ENCODE peak calls at places on chromosomes 1 and 21, in six cellular contexts. C, B, I, L, S and R are unnamed samples.

GRCh38 chr1:169511339-169512028 is 25.7 kb upstream of the SLC19A2 start:
- DNase-seq in I (no peak), L (no peak), C (no peak), S (no peak), B (no peak), R (no peak)

GRCh38 chr1:187326554-187326953 is 497.8 kb downstream of the PLA2G4A start:
- DNase-seq in I (no peak), C (no peak), B (no peak), S (no peak), L (no peak), R (no peak)

GRCh38 chr1:55337801-55338447 is 122.8 kb upstream of the USP24 start:
- DNase-seq in S (no peak), I (peak; percentile 31), L (peak; percentile 25), C (no peak), B (no peak), R (no peak)

GRCh38 chr1:211537253-211537652 is 41.7 kb downstream of the SLC30A1 start:
- DNase-seq in S (no peak), I (no peak), B (no peak), L (no peak), C (no peak), R (no peak)

GRCh38 chr1:213369465-213369864 is 318.4 kb downstream of the RPS6KC1 start:
- DNase-seq in B (no peak), I (no peak), S (no peak), C (no peak), L (no peak), R (no peak)

GRCh38 chr1:231240531-231240882 is 505 bp upstream of the GNPAT start:
- DNase-seq in I (no peak), L (no peak), S (no peak), B (no peak), C (no peak), R (no peak)

GRCh38 chr1:244645890-244646289 is 7.0 kb upstream of the DESI2 start:
- DNase-seq in C (no peak), L (no peak), I (no peak), S (no peak), B (no peak), R (no peak)

GRCh38 chr1:119079881-119080280 is 60.6 kb downstream of the WARS2 start:
- DNase-seq in I (no peak), S (no peak), L (no peak), C (no peak), B (no peak), R (no peak)

GRCh38 chr1:187862506-187862905 is 1033.8 kb downstream of the PLA2G4A start:
- DNase-seq in L (no peak), B (no peak), I (no peak), C (no peak), S (no peak), R (no peak)

GRCh38 chr1:207579436-207579799 is 65.5 kb upstream of the CR1L start:
- DNase-seq in B (no peak), S (no peak), C (no peak), I (peak; percentile 75), L (peak; percentile 71), R (peak; percentile 3)

GRCh38 chr1:161738627-161739287 is 10.8 kb upstream of the DUSP12 start:
- DNase-seq in C (no peak), B (peak; percentile 31), I (peak; percentile 66), L (peak; percentile 45), S (peak; percentile 72), R (peak; percentile 29)

GRCh38 chr1:16367258-16367967 is 371 bp downstream of the SZRD1 start:
- DNase-seq in S (peak; percentile 96), L (peak; percentile 78), I (peak; percentile 92), C (peak; percentile 96), B (peak; percentile 90), R (peak; percentile 68)

GRCh38 chr1:37239225-37239740 is 205.0 kb upstream of the GRIK3 start:
- DNase-seq in S (no peak), I (no peak), L (no peak), C (peak; percentile 70), B (no peak), R (no peak)

GRCh38 chr1:160346953-160347352 is 3.8 kb downstream of the NCSTN start:
- DNase-seq in C (no peak), I (no peak), L (no peak), B (no peak), S (no peak), R (no peak)

GRCh38 chr1:43729816-43730463 is 22.6 kb downstream of the ST3GAL3 start:
- DNase-seq in B (no peak), S (no peak), L (no peak), I (no peak), C (no peak), R (no peak)

GRCh38 chr1:224116131-224116530 is 2.2 kb downstream of the FBXO28 start:
- DNase-seq in I (peak; percentile 82), S (no peak), L (peak; percentile 9), B (no peak), C (no peak), R (no peak)

GRCh38 chr1:29356663-29357062 is 120.3 kb downstream of the PTPRU start:
- DNase-seq in S (no peak), L (no peak), B (no peak), C (no peak), I (no peak), R (no peak)

GRCh38 chr1:18922319-18922726 is 20.0 kb upstream of the ALDH4A1 start:
- DNase-seq in I (no peak), C (peak; percentile 97), B (peak; percentile 83), S (peak; percentile 91), L (peak; percentile 19), R (no peak)

GRCh38 chr1:235430991-235431390 is 63.8 kb downstream of the TBCE start:
- DNase-seq in L (no peak), S (no peak), B (no peak), C (no peak), I (no peak), R (no peak)

GRCh38 chr1:76219589-76219914 is 145.0 kb downstream of the ST6GALNAC3 start:
- DNase-seq in L (no peak), C (no peak), I (no peak), S (no peak), B (no peak), R (no peak)

GRCh38 chr21:29335720-29336119 is 37.0 kb downstream of the BACH1 start:
- DNase-seq in I (no peak), B (no peak), L (no peak), C (no peak), S (no peak), R (no peak)

GRCh38 chr1:243628476-243628907 is 221.6 kb downstream of the AKT3 start:
- DNase-seq in B (no peak), I (no peak), L (no peak), S (no peak), C (no peak), R (no peak)

GRCh38 chr1:88608139-88608943 is 75.7 kb upstream of the PKN2 start:
- DNase-seq in S (no peak), C (no peak), B (no peak), L (peak; percentile 11), I (peak; percentile 51), R (no peak)

GRCh38 chr1:113763651-113764050 is 4.4 kb upstream of the PHTF1 start:
- DNase-seq in I (no peak), C (no peak), L (no peak), B (no peak), S (no peak), R (no peak)

DNA sequence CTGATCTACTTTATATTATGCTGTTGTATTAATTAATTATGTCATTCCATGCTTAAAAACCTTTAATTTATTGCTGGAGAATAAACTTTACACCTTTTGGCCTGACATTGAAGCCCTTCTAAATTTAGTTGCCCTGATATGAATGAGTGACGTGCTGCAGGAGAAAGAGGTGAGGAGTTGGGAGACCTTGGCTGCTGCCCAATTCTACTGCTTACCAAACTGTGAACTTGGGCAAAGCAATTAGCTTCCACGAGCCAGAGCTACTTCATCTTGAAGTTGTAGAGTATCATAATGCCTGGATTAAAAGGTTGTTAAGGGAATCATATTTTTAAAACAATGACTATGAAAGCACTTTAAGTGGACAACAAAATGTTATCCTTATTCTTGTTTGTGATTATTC is 126.8 kb upstream of the DEPDC1 start:
- DNase-seq in L (no peak), I (no peak), B (no peak), S (no peak), C (no peak), R (no peak)
- H3K9me3 ChIP-seq in L (no peaks in the 10 kb centered on the region), I (no peaks in the 10 kb centered on the region), B (peaks cover 5% of the 10 kb centered on the region), S (peaks cover 6% of the 10 kb centered on the region), C (no peaks in the 10 kb centered on the region), R (no peaks in the 10 kb centered on the region)

DNA sequence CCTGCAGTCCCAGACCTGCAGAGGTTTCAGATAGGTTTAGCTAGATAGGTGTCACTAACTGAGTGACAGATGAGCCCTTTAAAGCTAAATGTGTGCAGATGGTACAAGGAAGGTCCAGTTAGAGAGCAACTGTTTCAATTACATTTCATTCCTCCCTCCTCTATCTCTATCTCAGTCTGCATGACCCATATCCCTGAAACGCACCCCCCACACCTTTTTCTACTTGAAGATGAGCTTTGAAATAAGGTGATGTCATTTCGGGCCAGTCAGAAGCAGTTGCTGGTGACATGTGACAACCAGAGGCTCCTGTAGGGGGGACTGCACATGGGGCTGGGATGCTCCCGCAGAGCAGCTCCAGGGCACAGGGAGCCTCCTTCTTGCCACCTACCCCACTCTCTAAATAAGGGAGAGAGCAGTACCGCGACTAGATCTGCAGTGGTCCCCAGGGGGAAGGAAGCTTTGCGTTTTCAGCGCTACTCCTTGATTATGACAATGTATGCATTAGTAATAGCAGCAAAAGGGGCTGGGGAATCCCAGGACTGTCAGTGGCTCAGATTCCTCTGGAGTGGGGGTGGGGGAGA is 4.3 kb downstream of the ATP8B2 start:
- DNase-seq in B (no peak), I (peak; percentile 6), C (no peak), S (no peak), L (no peak), R (no peak)
- H3K4me3 ChIP-seq in B (no peak overlapping the region), I (peak overlapping the region; percentile 65), C (peak overlapping the region; percentile 99), S (no peak overlapping the region), L (no peak overlapping the region), R (peak overlapping the region; percentile 63)

GRCh38 chr1:17757426-17757825 is 2.3 kb downstream of the ACTL8 start:
- DNase-seq in C (no peak), S (no peak), I (no peak), L (no peak), B (no peak), R (no peak)

GRCh38 chr1:17752356-17752755 is 2.8 kb upstream of the ACTL8 start:
- DNase-seq in I (no peak), B (no peak), C (no peak), L (no peak), S (no peak), R (no peak)

GRCh38 chr1:17759114-17759513 is 4.0 kb downstream of the ACTL8 start:
- DNase-seq in L (peak; percentile 85), C (no peak), I (peak; percentile 27), S (peak; percentile 55), B (no peak), R (no peak)

GRCh38 chr1:17755120-17755519 is at the start of gene ACTL8:
- DNase-seq in C (no peak), S (peak; percentile 41), B (no peak), I (no peak), L (peak; percentile 84), R (no peak)
- H3K9me3 ChIP-seq in C (peaks cover 62% of the 10 kb centered on the region), S (peaks cover 28% of the 10 kb centered on the region), B (peaks cover 29% of the 10 kb centered on the region), I (no peaks in the 10 kb centered on the region), L (peaks cover 7% of the 10 kb centered on the region), R (peaks cover 30% of the 10 kb centered on the region)

DNA sequence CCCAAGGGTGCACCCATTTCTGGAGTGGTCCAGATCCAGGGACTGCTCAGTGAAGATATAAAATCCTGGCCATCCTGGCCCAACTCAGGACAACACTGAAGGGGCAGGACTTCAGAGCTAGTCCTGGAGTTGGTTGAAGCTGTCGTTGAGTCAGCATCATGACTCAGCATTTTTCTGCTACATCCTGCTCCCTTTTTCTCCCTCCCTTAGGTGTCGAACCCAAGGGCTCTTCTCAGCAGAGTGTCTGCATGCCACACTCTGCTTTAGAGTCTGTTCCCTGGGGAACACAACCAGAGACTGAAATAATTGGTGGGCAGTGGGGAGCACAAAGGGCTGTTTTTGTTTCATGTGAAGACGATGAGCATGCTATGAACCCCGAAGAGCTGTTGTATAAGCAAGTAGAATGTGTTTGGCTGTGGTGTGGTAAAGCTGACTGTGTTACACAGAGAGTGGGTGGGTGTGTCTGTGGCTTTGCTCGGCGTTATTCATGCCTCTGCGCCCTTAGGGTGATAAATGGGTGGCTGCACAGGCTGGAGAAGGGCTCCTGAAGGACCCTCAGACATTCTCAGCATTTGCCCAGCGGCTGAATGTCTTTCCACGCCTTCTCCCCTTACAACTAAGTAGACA is 167.2 kb downstream of the CYYR1 start:
- DNase-seq in L (no peak), C (no peak), S (no peak), I (peak; percentile 36), B (no peak), R (no peak)
- H3K4me3 ChIP-seq in L (no peak overlapping the region), C (no peak overlapping the region), S (no peak overlapping the region), I (no peak overlapping the region), B (no peak overlapping the region), R (no peak overlapping the region)